ENCODE peak calls at places on chromosomes 11 and 22, in nine cellular contexts. V is GM20000, U is tibial artery, P is right lobe of liver, A is fibroblast of lung, D is GM10248, B is Calu3, G is endothelial cell of umbilical vein, H is mesothelial cell of epicardium. Y is an unnamed sample.
A peak's percentile ranks its signal among the peaks of the same experiment; 100 is the strongest.

GRCh38 chr11:66438009-66438503 is 592 bp downstream of the MRPL11 start:
- DNase-seq in V (no peak), U (no peak), P (no peak), A (peak; percentile 7), D (no peak), B (no peak), G (no peak), H (no peak), Y (no peak)

GRCh38 chr11:122085264-122085663 is 30.8 kb downstream of the BLID start:
- DNase-seq in V (no peak), U (no peak), P (no peak), A (peak; percentile 97), D (no peak), B (no peak), G (peak; percentile 75), H (no peak), Y (no peak)

GRCh38 chr11:74710291-74710938 is 20.8 kb downstream of the CHRDL2 start:
- DNase-seq in V (no peak), U (no peak), P (no peak), A (no peak), D (no peak), B (no peak), G (peak; percentile 26), H (no peak), Y (no peak)

GRCh38 chr11:130814440-130815073 is 101.7 kb downstream of the SNX19 start:
- DNase-seq in V (no peak), U (no peak), P (no peak), A (no peak), D (no peak), B (no peak), G (no peak), H (no peak), Y (no peak)

GRCh38 chr11:8079111-8079675 is 1.8 kb upstream of the TUB start:
- DNase-seq in V (no peak), U (no peak), P (no peak), A (no peak), D (no peak), B (no peak), G (no peak), H (no peak), Y (no peak)

GRCh38 chr22:47806894-47807293 is 1044.4 kb downstream of the TBC1D22A start:
- DNase-seq in V (no peak), U (no peak), P (no peak), A (no peak), D (no peak), B (no peak), G (no peak), H (no peak), Y (no peak)

GRCh38 chr11:93902921-93903320 is 52.5 kb upstream of the VSTM5 start:
- DNase-seq in V (no peak), U (no peak), P (no peak), A (no peak), D (no peak), B (no peak), G (no peak), H (no peak), Y (no peak)

GRCh38 chr22:42091446-42091764 is 833 bp upstream of the NDUFA6 start:
- DNase-seq in V (no peak), U (no peak), P (no peak), A (no peak), D (peak; percentile 15), B (no peak), G (no peak), H (no peak), Y (peak; percentile 16)

GRCh38 chr11:92253945-92254344 is 29.3 kb downstream of the FAT3 start:
- DNase-seq in V (no peak), U (no peak), P (no peak), A (peak; percentile 64), D (no peak), B (no peak), G (no peak), H (no peak), Y (no peak)

GRCh38 chr22:44828193-44828592 is 75.8 kb downstream of the ARHGAP8 start:
- DNase-seq in V (peak; percentile 71), U (no peak), P (peak; percentile 8), A (no peak), D (peak; percentile 61), B (peak; percentile 55), G (no peak), H (no peak), Y (peak; percentile 43)
- TF ChIP-seq CTCF in V (no peak), U (no peak), P (peak; percentile 18), A (peak; percentile 19), D (peak; percentile 19), B (peak; percentile 78), G (peak; percentile 34), H (peak; percentile 39), Y (peak; percentile 70)

DNA sequence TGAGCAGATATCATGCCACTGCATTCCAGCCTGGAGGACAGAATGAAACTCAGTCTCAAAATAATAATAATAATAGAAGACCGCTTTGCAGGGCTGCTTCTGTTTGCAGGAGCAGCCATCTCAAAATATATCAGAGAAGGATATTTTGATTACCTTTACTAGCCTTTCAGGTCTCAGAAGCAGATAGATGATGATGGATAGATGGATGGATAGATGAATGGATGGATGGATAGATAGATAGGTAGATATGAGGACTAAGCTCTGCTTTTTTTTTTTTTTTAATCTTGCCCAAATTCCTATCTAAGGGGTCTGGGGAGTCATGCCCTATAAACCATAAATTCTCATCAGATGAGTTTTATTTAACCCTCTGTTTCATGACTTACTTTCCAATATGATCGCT is 18.5 kb downstream of the APOBEC3H start:
- DNase-seq in V (no peak), U (no peak), P (no peak), A (no peak), D (no peak), B (no peak), G (no peak), H (no peak), Y (no peak)
- TF ChIP-seq CTCF in V (no peak), U (no peak), P (no peak), A (no peak), D (no peak), B (no peak), G (no peak), H (no peak), Y (no peak)

GRCh38 chr22:48892571-48893287 is 934.9 kb downstream of the BRD1 start:
- DNase-seq in V (no peak), U (no peak), P (peak; percentile 37), A (no peak), D (no peak), B (no peak), G (no peak), H (no peak), Y (no peak)

GRCh38 chr22:48895341-48895740 is 932.3 kb downstream of the BRD1 start:
- DNase-seq in V (no peak), U (no peak), P (peak; percentile 21), A (no peak), D (no peak), B (no peak), G (no peak), H (no peak), Y (no peak)

GRCh38 chr22:48894804-48895250 is 932.8 kb downstream of the BRD1 start:
- DNase-seq in V (no peak), U (no peak), P (peak; percentile 32), A (no peak), D (no peak), B (no peak), G (no peak), H (no peak), Y (no peak)

GRCh38 chr22:48893288-48894063 is 934.2 kb downstream of the BRD1 start:
- DNase-seq in V (no peak), U (no peak), P (peak; percentile 23), A (no peak), D (no peak), B (no peak), G (no peak), H (no peak), Y (no peak)

DNA sequence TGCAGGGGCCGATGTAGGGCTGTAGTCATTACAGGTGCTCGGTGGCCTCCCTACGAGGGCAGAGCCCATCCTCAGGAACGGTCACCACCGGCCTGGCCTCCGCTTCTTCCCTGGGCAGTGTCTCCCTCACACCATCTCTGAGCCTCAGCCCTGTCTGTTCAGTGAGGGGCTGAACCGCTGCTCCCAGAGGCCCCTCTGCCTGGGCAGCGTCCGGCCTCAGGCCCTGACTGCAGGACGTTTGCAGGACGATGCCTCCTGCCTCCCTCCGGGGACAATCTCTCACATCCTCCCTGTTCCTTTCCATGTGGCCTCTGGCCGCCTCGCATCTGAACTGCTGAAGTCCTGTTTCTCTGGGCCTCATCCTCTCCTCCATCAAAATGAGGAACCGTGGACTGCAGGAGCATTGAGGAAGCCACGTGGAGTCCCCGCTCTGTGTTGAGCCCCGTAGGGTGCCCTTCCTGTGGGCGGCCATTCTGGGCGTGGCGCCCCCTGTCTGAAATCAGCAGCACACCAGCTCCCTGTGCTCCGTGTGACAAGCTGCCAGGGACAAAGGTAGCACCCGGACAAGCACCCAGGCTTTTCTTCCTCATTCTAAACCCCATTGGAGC is 933.5 kb downstream of the BRD1 start:
- DNase-seq in V (no peak), U (no peak), P (peak; percentile 46), A (no peak), D (no peak), B (no peak), G (no peak), H (no peak), Y (peak; percentile 16)
- TF ChIP-seq CTCF in V (no peak), U (no peak), P (no peak), A (no peak), D (no peak), B (no peak), G (no peak), H (peak; percentile 17), Y (peak; percentile 20)

DNA sequence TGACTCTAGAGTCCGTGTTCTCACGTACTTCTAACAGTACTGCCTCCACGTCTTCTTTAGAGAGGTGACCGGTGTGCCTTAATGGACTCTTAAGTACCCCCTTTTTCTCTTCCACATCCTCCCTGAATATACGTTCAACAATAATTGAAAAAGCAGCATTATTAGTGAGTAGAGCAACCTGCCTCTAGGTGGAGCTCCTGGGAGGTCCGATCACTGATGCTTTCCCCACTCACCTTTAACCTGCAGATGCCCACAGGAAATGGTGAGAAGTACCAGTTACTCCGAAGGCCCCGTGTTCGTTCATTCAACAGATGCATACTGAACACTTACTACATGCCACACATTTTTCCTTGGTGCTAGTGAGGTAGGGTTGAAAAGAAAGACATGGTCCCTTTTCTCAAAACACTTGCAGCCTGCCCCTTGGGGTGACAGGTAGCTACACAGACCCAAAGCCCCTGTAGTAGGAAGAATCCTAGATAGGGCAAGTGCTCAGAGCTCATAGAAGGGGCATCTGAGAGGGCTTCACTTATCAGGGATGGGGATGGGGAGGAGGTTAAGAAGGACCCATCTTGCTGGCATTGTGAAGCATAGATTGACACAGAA is 72.7 kb downstream of the FEZ1 start:
- DNase-seq in V (peak; percentile 46), U (no peak), P (no peak), A (no peak), D (peak; percentile 50), B (peak; percentile 44), G (no peak), H (no peak), Y (peak; percentile 39)
- TF ChIP-seq CTCF in V (peak; percentile 36), U (no peak), P (peak; percentile 49), A (peak; percentile 15), D (peak; percentile 52), B (peak; percentile 30), G (peak; percentile 39), H (no peak), Y (peak; percentile 36)

DNA sequence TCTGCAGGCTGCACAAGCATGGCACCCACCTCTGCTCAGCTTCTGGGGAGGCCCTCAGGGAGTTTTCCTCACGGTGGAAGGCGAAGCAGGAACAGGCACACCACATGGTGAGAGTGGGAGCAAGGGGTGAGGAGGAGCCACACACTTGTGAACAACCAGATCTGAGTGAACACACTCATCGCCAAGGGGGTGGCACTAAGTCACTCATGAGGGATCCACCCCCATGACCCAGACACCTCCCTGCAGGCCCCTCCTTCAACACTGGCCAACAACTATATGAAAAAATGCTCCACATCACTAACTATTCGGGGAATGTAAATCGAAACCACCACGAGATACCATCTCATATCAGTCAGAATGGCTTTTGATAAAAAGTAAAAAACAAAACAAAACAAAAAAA is 722 bp upstream of the KRTAP5-2 start:
- DNase-seq in V (no peak), U (no peak), P (no peak), A (no peak), D (no peak), B (no peak), G (no peak), H (no peak), Y (no peak)
- TF ChIP-seq CTCF in V (no peak), U (no peak), P (no peak), A (no peak), D (no peak), B (no peak), G (no peak), H (no peak), Y (no peak)